ENCODE peak calls at places on chromosomes 7 and 10, in eight cellular contexts. I is HCT116; M is spleen; H is AG10803; U is ascending aorta; D is hepatocyte; R is WERI-Rb-1; S is CD8-positive, alpha-beta memory T cell. N is an unnamed sample.

GRCh38 chr10:110483633-110484032 is 14.1 kb upstream of the DUSP5 start:
- DNase-seq in I (no peak), M (no peak), H (no peak), U (no peak), D (no peak), R (no peak), S (no peak), N (peak)

GRCh38 chr7:93923291-93923690 is 1.8 kb downstream of the GNG11 start:
- DNase-seq in I (no peak), M (no peak), H (no peak), U (no peak), D (no peak), R (no peak), S (no peak), N (no peak)

GRCh38 chr10:129523031-129523722 is 56.1 kb downstream of the MGMT start:
- DNase-seq in I (no peak), M (no peak), H (no peak), U (no peak), D (no peak), R (no peak), S (no peak), N (peak)

GRCh38 chr10:91046891-91047290 is 126.0 kb upstream of the ANKRD1 start:
- DNase-seq in I (no peak), M (no peak), H (no peak), U (no peak), D (no peak), R (no peak), S (no peak), N (no peak)

GRCh38 chr7:149753370-149754233 is 19.8 kb downstream of the ZNF467 start:
- DNase-seq in I (peak), M (peak), H (peak), U (no peak), D (peak), R (peak), S (no peak), N (no peak)

GRCh38 chr10:1360011-1360580 is 303.9 kb downstream of the WDR37 start:
- DNase-seq in I (no peak), M (no peak), H (no peak), U (no peak), D (no peak), R (no peak), S (no peak), N (no peak)

GRCh38 chr7:11952972-11953371 is 121.0 kb upstream of the THSD7A start:
- DNase-seq in I (no peak), M (no peak), H (no peak), U (no peak), D (no peak), R (no peak), S (no peak), N (no peak)

GRCh38 chr10:68856352-68856751 is 29.0 kb downstream of the STOX1 start:
- DNase-seq in I (no peak), M (no peak), H (no peak), U (no peak), D (no peak), R (no peak), S (no peak), N (no peak)

GRCh38 chr7:101696-102376 is 90.5 kb upstream of the FAM20C start:
- DNase-seq in I (no peak), M (peak), H (peak), U (no peak), D (peak), R (no peak), S (no peak), N (peak)

GRCh38 chr10:119655566-119656001 is 4.4 kb downstream of the BAG3 start:
- DNase-seq in I (no peak), M (no peak), H (peak), U (peak), D (peak), R (no peak), S (peak), N (peak)

GRCh38 chr7:112422842-112423496 is 27.3 kb upstream of the IFRD1 start:
- DNase-seq in I (peak), M (peak), H (peak), U (peak), D (peak), R (no peak), S (no peak), N (peak)

GRCh38 chr7:138008588-138009349 is 6.9 kb upstream of the CREB3L2 start:
- DNase-seq in I (peak), M (no peak), H (peak), U (no peak), D (peak), R (no peak), S (peak), N (peak)

GRCh38 chr7:132730126-132730525 is 153.9 kb upstream of the PLXNA4 start:
- DNase-seq in I (no peak), M (no peak), H (no peak), U (no peak), D (no peak), R (no peak), S (no peak), N (no peak)

GRCh38 chr10:128914681-128915080 is 552.4 kb upstream of the MGMT start:
- DNase-seq in I (no peak), M (no peak), H (no peak), U (no peak), D (no peak), R (no peak), S (no peak), N (no peak)

GRCh38 chr7:25118048-25118753 is 6.9 kb downstream of the CYCS start:
- DNase-seq in I (no peak), M (no peak), H (no peak), U (no peak), D (no peak), R (no peak), S (no peak), N (no peak)

GRCh38 chr7:151705744-151706567 is 171.0 kb downstream of the PRKAG2 start:
- DNase-seq in I (peak), M (no peak), H (peak), U (no peak), D (peak), R (peak), S (no peak), N (peak)

GRCh38 chr10:78892383-78893191 is 176.2 kb upstream of the ZMIZ1 start:
- DNase-seq in I (no peak), M (no peak), H (no peak), U (no peak), D (no peak), R (no peak), S (no peak), N (no peak)

GRCh38 chr7:71843677-71844076 is 568.5 kb downstream of the CALN1 start:
- DNase-seq in I (no peak), M (no peak), H (no peak), U (no peak), D (no peak), R (no peak), S (no peak), N (no peak)

GRCh38 chr7:41732279-41733062 is 29.6 kb upstream of the INHBA start:
- DNase-seq in I (peak), M (peak), H (peak), U (no peak), D (no peak), R (no peak), S (no peak), N (no peak)

GRCh38 chr7:132488634-132489302 is 87.5 kb downstream of the PLXNA4 start:
- DNase-seq in I (no peak), M (no peak), H (peak), U (no peak), D (no peak), R (no peak), S (no peak), N (no peak)

GRCh38 chr7:45089314-45089891 is 634 bp upstream of the NACAD start:
- DNase-seq in I (no peak), M (peak), H (peak), U (peak), D (peak), R (peak), S (peak), N (peak)

GRCh38 chr10:61175331-61175730 is 231.3 kb upstream of the RHOBTB1 start:
- DNase-seq in I (no peak), M (no peak), H (peak), U (no peak), D (no peak), R (no peak), S (no peak), N (no peak)

GRCh38 chr10:100996678-100997363 is 2.8 kb upstream of the LZTS2 start:
- DNase-seq in I (no peak), M (peak), H (no peak), U (no peak), D (peak), R (peak), S (peak), N (peak)

GRCh38 chr7:151117565-151117964 is 31.3 kb downstream of the AGAP3 start:
- DNase-seq in I (no peak), M (no peak), H (no peak), U (no peak), D (no peak), R (no peak), S (peak), N (no peak)

GRCh38 chr7:134514663-134515062 is 12.7 kb upstream of the AKR1B10 start:
- DNase-seq in I (peak), M (no peak), H (peak), U (no peak), D (peak), R (peak), S (no peak), N (no peak)

GRCh38 chr7:152016947-152017346 is 8.5 kb upstream of the GALNT11 start:
- DNase-seq in I (no peak), M (no peak), H (no peak), U (no peak), D (no peak), R (no peak), S (no peak), N (no peak)

GRCh38 chr7:116954443-116954838 is 1.1 kb downstream of the ST7 start:
- DNase-seq in I (no peak), M (no peak), H (no peak), U (no peak), D (no peak), R (no peak), S (no peak), N (no peak)

GRCh38 chr7:104848386-104848990 is 165.5 kb upstream of the KMT2E start:
- DNase-seq in I (peak), M (no peak), H (peak), U (no peak), D (peak), R (peak), S (peak), N (peak)

GRCh38 chr10:18545626-18546025 is 105.8 kb downstream of the NSUN6 start:
- DNase-seq in I (no peak), M (no peak), H (peak), U (no peak), D (no peak), R (no peak), S (no peak), N (no peak)

GRCh38 chr10:77939561-77940001 is 13.0 kb upstream of the DLG5 start:
- DNase-seq in I (no peak), M (no peak), H (peak), U (no peak), D (peak), R (no peak), S (no peak), N (no peak)

GRCh38 chr10:13608246-13608853 is 21.6 kb downstream of the PRPF18 start:
- DNase-seq in I (no peak), M (no peak), H (peak), U (no peak), D (no peak), R (no peak), S (no peak), N (no peak)
- H3K4me3 ChIP-seq in I (no peak), M (no peak), H (no peak), U (no peak), D (no peak), R (no peak), S (no peak), N (no peak)

DNA sequence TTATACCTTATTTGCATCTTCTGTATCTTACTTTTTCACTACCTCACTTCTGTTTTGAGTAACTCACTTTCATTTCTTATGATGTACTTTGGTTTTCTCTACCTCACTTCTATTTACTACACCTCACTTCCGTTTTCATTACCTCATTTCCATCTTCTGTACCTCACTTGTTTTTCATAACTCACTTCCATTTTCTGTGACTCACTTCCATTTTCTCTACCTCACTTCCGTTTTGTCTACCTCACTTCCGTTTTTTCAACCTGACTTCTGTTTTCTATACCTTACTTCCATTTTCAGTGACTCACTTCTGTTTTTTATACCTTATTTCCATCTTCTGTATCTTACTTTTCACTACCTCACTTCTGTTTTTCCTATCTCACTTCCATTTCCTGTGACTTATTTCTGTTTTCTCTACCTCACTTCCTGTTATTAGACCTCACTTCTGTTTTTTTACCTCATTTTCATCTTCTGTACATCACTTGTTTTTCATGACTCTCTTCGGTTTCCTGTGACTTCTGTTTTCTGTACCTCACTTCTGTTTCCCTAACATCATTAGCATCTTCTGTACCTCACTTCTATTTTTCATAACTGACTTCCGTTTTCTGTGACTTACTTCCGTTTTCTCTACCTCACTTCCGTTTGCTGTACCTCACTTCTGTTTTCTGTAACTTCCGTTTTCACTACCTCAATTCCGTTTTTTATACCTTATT is 493.1 kb upstream of the AKR1E2 start:
- DNase-seq in I (no peak), M (no peak), H (no peak), U (no peak), D (no peak), R (no peak), S (no peak), N (no peak)
- H3K4me3 ChIP-seq in I (no peak), M (no peak), H (no peak), U (no peak), D (no peak), R (no peak), S (no peak), N (no peak)

DNA sequence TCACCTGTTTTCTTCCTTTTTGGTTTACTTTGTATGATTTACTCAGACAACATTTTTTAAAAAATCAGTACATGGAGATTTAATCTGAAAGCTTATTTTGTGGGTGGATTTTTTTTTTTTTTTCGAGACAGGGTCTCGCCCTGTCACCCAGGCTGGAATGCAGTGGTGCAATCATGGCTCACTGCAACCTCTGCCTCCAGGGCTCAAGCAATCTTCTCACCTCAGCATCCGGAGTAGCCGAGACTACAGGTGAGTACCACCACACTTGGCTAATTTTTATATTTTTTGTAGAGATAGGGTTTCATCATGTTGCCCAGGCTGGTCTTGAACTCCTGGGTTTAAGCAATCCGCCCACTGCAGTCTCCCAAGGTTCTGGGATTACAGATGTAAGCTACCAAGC is 2.5 kb downstream of the GSTO1 start:
- DNase-seq in I (no peak), M (no peak), H (no peak), U (no peak), D (no peak), R (no peak), S (no peak), N (no peak)
- H3K4me3 ChIP-seq in I (no peak), M (no peak), H (no peak), U (peak), D (no peak), R (no peak), S (no peak), N (no peak)

DNA sequence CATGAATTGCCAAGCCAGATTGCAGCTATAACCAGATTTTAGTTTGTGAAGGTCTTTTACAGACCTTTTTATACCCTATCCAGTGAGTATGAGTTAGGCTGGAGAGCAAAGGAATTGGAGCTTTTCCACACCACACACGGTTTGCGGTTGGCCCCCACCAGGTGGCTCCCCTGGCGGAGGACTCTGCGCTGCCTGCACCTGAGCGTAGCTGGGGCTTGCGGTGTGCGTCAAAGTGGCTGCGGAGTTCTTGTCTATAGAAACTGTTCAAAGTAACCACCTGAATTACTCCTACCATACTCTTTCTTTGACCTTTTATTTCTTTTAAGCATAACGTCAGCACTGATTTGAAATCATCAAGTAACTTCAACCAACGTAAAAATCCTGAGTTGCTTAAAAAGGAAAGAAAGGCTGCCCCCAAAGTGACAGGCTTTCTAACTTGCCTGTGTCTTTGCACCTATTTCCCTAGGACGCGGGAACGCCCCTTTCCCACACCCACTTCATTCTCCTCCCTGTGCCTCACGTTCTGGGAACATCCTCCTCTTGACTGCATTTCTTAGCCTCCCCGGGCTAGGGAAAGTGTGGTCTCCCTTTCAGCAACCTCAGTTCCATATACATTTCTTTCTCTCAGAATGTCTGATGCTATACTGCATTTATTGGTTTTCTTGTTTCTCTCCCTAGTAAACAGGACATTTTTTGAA is 47.6 kb upstream of the TMEM72 start:
- DNase-seq in I (no peak), M (no peak), H (no peak), U (peak), D (peak), R (no peak), S (no peak), N (no peak)
- H3K4me3 ChIP-seq in I (no peak), M (no peak), H (peak), U (no peak), D (no peak), R (no peak), S (peak), N (no peak)